ENCODE peak calls at places on chromosomes 11 and 22, in ten cellular contexts. O is stimulated activated effector memory CD8-positive, alpha-beta T cell treated with anti-CD3 and anti-CD28 coated beads, Interleukin-12 subunit alpha, Interleukin-12 subunit beta, amount 100 ng/mL, for 72 hours; U is erythroblast; R is NCI-H1092; V is NCI-H1436; S is AG09319; B is ACHN; M is spleen; D is T1000; A is HEK293T. K is an unnamed sample.

GRCh38 chr11:100354736-100355135 is 332.4 kb upstream of the ARHGAP42 start:
- DNase-seq in O (no peak), U (no peak), R (no peak), V (no peak), S (no peak), B (no peak), M (no peak), D (no peak), A (no peak), K (no peak)

GRCh38 chr22:49691256-49691655 is 136.4 kb downstream of the BRD1 start:
- DNase-seq in O (no peak), U (no peak), R (no peak), V (no peak), S (no peak), B (no peak), M (no peak), D (no peak), A (no peak), K (no peak)

GRCh38 chr22:49925525-49926128 is 7.2 kb downstream of the CRELD2 start:
- DNase-seq in O (no peak), U (no peak), R (no peak), V (no peak), S (no peak), B (no peak), M (peak; percentile 90), D (no peak), A (no peak), K (no peak)

GRCh38 chr11:78239781-78240180 is 51.1 kb downstream of the USP35 start:
- DNase-seq in O (no peak), U (no peak), R (no peak), V (no peak), S (no peak), B (no peak), M (no peak), D (no peak), A (no peak), K (no peak)

GRCh38 chr11:112128483-112129121 is 35.3 kb downstream of the IL18 start:
- DNase-seq in O (no peak), U (no peak), R (peak; percentile 57), V (no peak), S (peak; percentile 2), B (peak; percentile 79), M (no peak), D (peak; percentile 18), A (no peak), K (peak; percentile 10)

GRCh38 chr22:42836026-42836425 is 21.0 kb downstream of the ARFGAP3 start:
- DNase-seq in O (no peak), U (no peak), R (no peak), V (no peak), S (no peak), B (no peak), M (no peak), D (no peak), A (no peak), K (no peak)

GRCh38 chr11:86636275-86636674 is 36.1 kb downstream of the ME3 start:
- DNase-seq in O (no peak), U (no peak), R (no peak), V (no peak), S (no peak), B (peak; percentile 60), M (no peak), D (no peak), A (peak; percentile 16), K (no peak)

GRCh38 chr22:46537221-46537945 is at the start of gene CELSR1:
- DNase-seq in O (no peak), U (no peak), R (no peak), V (peak; percentile 28), S (no peak), B (peak; percentile 74), M (no peak), D (no peak), A (peak; percentile 76), K (no peak)

GRCh38 chr11:108973402-108974119 is 308.7 kb downstream of the DDX10 start:
- DNase-seq in O (no peak), U (no peak), R (no peak), V (no peak), S (no peak), B (peak; percentile 83), M (no peak), D (peak; percentile 40), A (no peak), K (peak; percentile 39)

GRCh38 chr11:120017582-120017981 is 120.3 kb downstream of the TRIM29 start:
- DNase-seq in O (no peak), U (no peak), R (peak; percentile 14), V (peak; percentile 44), S (no peak), B (no peak), M (no peak), D (no peak), A (no peak), K (no peak)

GRCh38 chr22:30875481-30876215 is 92.9 kb downstream of the MORC2 start:
- DNase-seq in O (no peak), U (no peak), R (no peak), V (no peak), S (no peak), B (no peak), M (peak; percentile 54), D (no peak), A (no peak), K (no peak)

GRCh38 chr11:66070604-66071325 is 693 bp downstream of the PACS1 start:
- DNase-seq in O (no peak), U (peak; percentile 30), R (no peak), V (no peak), S (no peak), B (peak; percentile 26), M (peak; percentile 90), D (no peak), A (peak; percentile 24), K (no peak)

GRCh38 chr11:73528420-73528819 is 69.5 kb downstream of the FAM168A start:
- DNase-seq in O (no peak), U (no peak), R (no peak), V (no peak), S (no peak), B (peak; percentile 43), M (no peak), D (no peak), A (no peak), K (no peak)

GRCh38 chr11:37199082-37199481 is 601.0 kb upstream of the RAG2 start:
- DNase-seq in O (no peak), U (no peak), R (no peak), V (no peak), S (no peak), B (no peak), M (no peak), D (no peak), A (no peak), K (no peak)

GRCh38 chr22:23789638-23790037 is 2.9 kb downstream of the SMARCB1 start:
- DNase-seq in O (no peak), U (no peak), R (no peak), V (no peak), S (no peak), B (no peak), M (peak; percentile 24), D (no peak), A (no peak), K (no peak)

GRCh38 chr22:45969414-45969799 is 7.6 kb downstream of the WNT7B start:
- DNase-seq in O (no peak), U (no peak), R (no peak), V (no peak), S (no peak), B (no peak), M (no peak), D (no peak), A (no peak), K (no peak)

GRCh38 chr11:76625787-76626186 is 44.8 kb downstream of the LRRC32 start:
- DNase-seq in O (no peak), U (no peak), R (no peak), V (no peak), S (no peak), B (no peak), M (no peak), D (no peak), A (no peak), K (no peak)

GRCh38 chr11:91394718-91395414 is 829.8 kb upstream of the FAT3 start:
- DNase-seq in O (no peak), U (no peak), R (no peak), V (no peak), S (no peak), B (no peak), M (peak; percentile 28), D (no peak), A (no peak), K (no peak)

GRCh38 chr11:16184588-16184987 is 171.8 kb downstream of the SOX6 start:
- DNase-seq in O (no peak), U (no peak), R (peak; percentile 17), V (no peak), S (no peak), B (peak; percentile 48), M (no peak), D (no peak), A (no peak), K (peak; percentile 54)

GRCh38 chr22:35766654-35767580 is 49.2 kb downstream of the APOL5 start:
- DNase-seq in O (no peak), U (no peak), R (no peak), V (peak; percentile 32), S (no peak), B (no peak), M (no peak), D (no peak), A (no peak), K (no peak)

GRCh38 chr11:126080206-126080941 is 17.7 kb upstream of the CDON start:
- DNase-seq in O (no peak), U (no peak), R (peak; percentile 60), V (no peak), S (no peak), B (no peak), M (no peak), D (no peak), A (no peak), K (no peak)

GRCh38 chr11:120079750-120080610 is 57.9 kb downstream of the TRIM29 start:
- DNase-seq in O (peak; percentile 8), U (no peak), R (no peak), V (no peak), S (no peak), B (no peak), M (no peak), D (no peak), A (peak; percentile 41), K (no peak)

GRCh38 chr11:57155838-57156583 is 25.7 kb upstream of the LRRC55 start:
- DNase-seq in O (no peak), U (no peak), R (no peak), V (no peak), S (no peak), B (no peak), M (no peak), D (no peak), A (no peak), K (no peak)

GRCh38 chr11:15819679-15820286 is 536.6 kb downstream of the SOX6 start:
- DNase-seq in O (no peak), U (peak; percentile 35), R (no peak), V (peak; percentile 16), S (no peak), B (peak; percentile 41), M (peak; percentile 88), D (no peak), A (peak; percentile 77), K (no peak)

GRCh38 chr22:42937164-42937854 is 77.6 kb downstream of the PACSIN2 start:
- DNase-seq in O (no peak), U (peak; percentile 46), R (no peak), V (no peak), S (no peak), B (peak; percentile 74), M (peak; percentile 88), D (peak; percentile 29), A (no peak), K (no peak)

GRCh38 chr11:10618490-10618889 is 50.0 kb upstream of the LYVE1 start:
- DNase-seq in O (no peak), U (no peak), R (no peak), V (no peak), S (no peak), B (no peak), M (no peak), D (no peak), A (no peak), K (no peak)

GRCh38 chr22:22721681-22722309 is 77.4 kb downstream of the GGTLC2 start:
- DNase-seq in O (peak; percentile 69), U (no peak), R (no peak), V (no peak), S (no peak), B (peak; percentile 18), M (no peak), D (no peak), A (no peak), K (no peak)

GRCh38 chr22:49620666-49621065 is 207.0 kb downstream of the BRD1 start:
- DNase-seq in O (no peak), U (no peak), R (no peak), V (no peak), S (no peak), B (no peak), M (peak; percentile 60), D (no peak), A (no peak), K (no peak)

K was measured in AG04450.